ENCODE peak calls at places on chromosomes 12 and 14, in seven cellular contexts. G is body of pancreas, V is PC-9, A is IMR-90, T is H9, U is heart right ventricle, W is RWPE1. O is an unnamed sample.
A peak's percentile ranks its signal among the peaks of the same experiment; 100 is the strongest.

GRCh38 chr12:108260039-108260438 is 79.1 kb downstream of the CMKLR1 start:
- DNase-seq in U (no peak), V (no peak), A (no peak), T (no peak), W (no peak), G (no peak), O (no peak)

GRCh38 chr12:7108042-7108927 is 729 bp downstream of the C1RL start:
- DNase-seq in G (peak; percentile 78), T (peak; percentile 87), U (peak; percentile 54), V (peak; percentile 74), A (peak; percentile 70), W (peak; percentile 76), O (peak; percentile 96)

GRCh38 chr14:67573268-67574010 is 26.6 kb downstream of the PIGH start:
- DNase-seq in G (no peak), W (no peak), A (no peak), U (no peak), T (no peak), V (no peak), O (no peak)

GRCh38 chr12:64385468-64385867 is 5.1 kb downstream of the C12orf56 start:
- DNase-seq in V (peak; percentile 65), G (no peak), T (no peak), A (peak; percentile 31), U (no peak), W (peak; percentile 36), O (no peak)

GRCh38 chr12:4274396-4274959 is 916 bp downstream of the CCND2 start:
- DNase-seq in T (peak; percentile 40), U (no peak), A (no peak), G (peak; percentile 33), V (no peak), W (peak; percentile 27), O (no peak)

GRCh38 chr12:21476949-21477348 is 24.5 kb downstream of the RECQL start:
- DNase-seq in V (no peak), T (no peak), G (no peak), W (peak; percentile 4), A (peak; percentile 84), U (no peak), O (no peak)

GRCh38 chr14:24307575-24308341 is at the start of gene CIDEB:
- DNase-seq in T (peak; percentile 68), W (peak; percentile 63), V (no peak), U (peak; percentile 58), A (peak; percentile 43), G (peak; percentile 85), O (peak; percentile 67)

GRCh38 chr12:25433581-25434325 is 119.3 kb downstream of the LMNTD1 start:
- DNase-seq in G (no peak), U (no peak), A (peak; percentile 52), W (peak; percentile 29), V (no peak), T (no peak), O (no peak)

GRCh38 chr12:115403253-115403652 is 719.3 kb upstream of the TBX3 start:
- DNase-seq in U (no peak), W (no peak), V (no peak), T (no peak), A (no peak), G (no peak), O (no peak)

GRCh38 chr14:74671789-74672188 is 41.1 kb downstream of the AREL1 start:
- DNase-seq in V (no peak), U (no peak), T (no peak), G (no peak), W (peak; percentile 69), A (peak; percentile 79), O (no peak)

GRCh38 chr12:81610955-81611889 is 147.9 kb downstream of the PPFIA2 start:
- DNase-seq in A (peak; percentile 1), G (no peak), V (no peak), U (no peak), W (no peak), T (peak; percentile 51), O (no peak)

GRCh38 chr12:24919346-24920001 is 29.4 kb downstream of the BCAT1 start:
- DNase-seq in W (no peak), A (no peak), T (no peak), U (no peak), V (no peak), G (no peak), O (no peak)

GRCh38 chr14:71776463-71777359 is 155.5 kb upstream of the RGS6 start:
- DNase-seq in W (no peak), V (no peak), G (no peak), T (no peak), U (no peak), A (peak; percentile 13), O (no peak)

GRCh38 chr12:54222609-54223008 is 33.8 kb upstream of the SMUG1 start:
- DNase-seq in W (no peak), G (no peak), A (peak; percentile 98), U (no peak), T (no peak), V (peak; percentile 66), O (no peak)

GRCh38 chr12:76202621-76203020 is 118.1 kb upstream of the NAP1L1 start:
- DNase-seq in W (no peak), A (no peak), G (no peak), T (no peak), V (no peak), U (no peak), O (no peak)

GRCh38 chr14:94532462-94532861 is 23.2 kb upstream of the SERPINA12 start:
- DNase-seq in A (no peak), V (no peak), W (no peak), U (no peak), G (no peak), T (no peak), O (no peak)

GRCh38 chr14:33386771-33387170 is 448.1 kb downstream of the NPAS3 start:
- DNase-seq in W (no peak), T (no peak), V (no peak), A (no peak), U (no peak), G (no peak), O (no peak)

GRCh38 chr12:105696-106095 is 39.1 kb downstream of the IQSEC3 start:
- DNase-seq in V (no peak), T (no peak), U (no peak), G (no peak), W (no peak), A (no peak), O (no peak)

GRCh38 chr12:103169-103981 is 36.8 kb downstream of the IQSEC3 start:
- DNase-seq in A (no peak), G (no peak), W (peak; percentile 13), V (no peak), T (peak; percentile 96), U (no peak), O (no peak)

GRCh38 chr12:104573-105081 is 38.1 kb downstream of the IQSEC3 start:
- DNase-seq in V (no peak), G (no peak), A (no peak), T (peak; percentile 70), W (no peak), U (no peak), O (no peak)

GRCh38 chr12:101969-102878 is 35.7 kb downstream of the IQSEC3 start:
- DNase-seq in W (no peak), V (no peak), T (peak; percentile 54), U (no peak), G (no peak), A (no peak), O (no peak)

DNA sequence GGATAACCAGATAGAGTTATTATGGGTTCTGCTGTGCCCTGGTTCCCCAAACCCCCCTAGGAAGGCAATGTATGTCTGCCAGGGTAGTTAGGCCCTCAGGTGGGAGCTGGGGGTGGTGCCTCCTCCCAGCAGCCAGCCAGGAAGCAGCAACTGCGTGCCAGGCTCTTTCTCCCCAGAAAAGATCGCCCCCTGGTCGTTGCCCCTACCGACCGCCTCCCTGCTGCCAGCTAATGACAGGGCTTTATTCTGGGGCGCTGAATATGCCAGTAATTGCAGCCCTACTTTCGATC is 36.3 kb downstream of the IQSEC3 start:
- DNase-seq in A (no peak), V (no peak), W (no peak), T (no peak), G (no peak), U (no peak), O (no peak)
- H3K27ac ChIP-seq in A (no peak overlapping the region), V (no peak overlapping the region), W (no peak overlapping the region), T (no peak overlapping the region), G (no peak overlapping the region), U (no peak overlapping the region), O (no peak overlapping the region)

GRCh38 chr12:99600388-99600787 is 47.2 kb upstream of the GARIN6 start:
- DNase-seq in A (no peak), W (no peak), T (no peak), V (no peak), G (no peak), U (no peak), O (no peak)

GRCh38 chr12:99596762-99597161 is 50.8 kb upstream of the GARIN6 start:
- DNase-seq in A (no peak), U (no peak), G (no peak), V (no peak), T (no peak), W (no peak), O (no peak)

GRCh38 chr12:99598785-99599184 is 48.8 kb upstream of the GARIN6 start:
- DNase-seq in U (no peak), W (no peak), G (no peak), V (no peak), T (no peak), A (no peak), O (no peak)
- H3K27ac ChIP-seq in U (no peak overlapping the region), W (no peak overlapping the region), G (no peak overlapping the region), V (no peak overlapping the region), T (no peak overlapping the region), A (no peak overlapping the region), O (no peak overlapping the region)

GRCh38 chr12:50241178-50241577 is 42.1 kb downstream of the LIMA1 start:
- DNase-seq in G (no peak), T (no peak), V (peak; percentile 91), A (peak; percentile 77), U (no peak), W (no peak), O (no peak)

GRCh38 chr12:50240096-50240791 is 43.1 kb downstream of the LIMA1 start:
- DNase-seq in T (no peak), G (no peak), U (no peak), W (no peak), V (no peak), A (no peak), O (no peak)

GRCh38 chr12:50243507-50243906 is 39.8 kb downstream of the LIMA1 start:
- DNase-seq in G (no peak), U (no peak), V (peak; percentile 68), T (no peak), W (no peak), A (no peak), O (no peak)

GRCh38 chr12:50240792-50241114 is 42.6 kb downstream of the LIMA1 start:
- DNase-seq in T (no peak), G (no peak), U (no peak), W (no peak), V (peak; percentile 55), A (no peak), O (no peak)

DNA sequence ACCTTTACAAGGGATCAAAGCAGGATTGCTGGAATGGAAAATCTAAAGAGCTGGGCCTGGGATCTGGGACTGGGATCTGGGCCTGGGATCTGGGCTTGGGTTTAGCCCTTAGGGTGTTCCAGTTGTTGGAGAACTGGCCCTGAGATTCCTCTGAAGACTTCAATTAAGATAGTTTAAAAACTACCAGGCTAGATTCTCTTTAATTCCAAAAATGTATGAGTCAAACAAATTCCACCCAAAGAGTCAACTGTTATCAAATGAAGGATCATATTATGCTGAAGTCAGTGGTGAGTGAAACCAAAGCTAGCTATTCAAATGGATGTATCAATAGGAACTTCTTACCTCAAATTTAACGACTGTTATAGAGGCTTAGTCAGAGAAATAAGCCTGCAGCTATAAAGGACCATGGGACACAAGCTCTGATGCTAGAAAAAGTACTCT is 40.5 kb downstream of the LIMA1 start:
- DNase-seq in G (no peak), A (peak; percentile 83), T (no peak), W (no peak), U (no peak), V (peak; percentile 93), O (no peak)
- H3K27ac ChIP-seq in G (peak overlapping the region; percentile 65), A (peak overlapping the region; percentile 100), T (no peak overlapping the region), W (no peak overlapping the region), U (no peak overlapping the region), V (peak overlapping the region; percentile 98), O (peak overlapping the region; percentile 70)

GRCh38 chr12:40104461-40105264 is 1.2 kb downstream of the SLC2A13 start:
- DNase-seq in U (peak; percentile 9), G (no peak), V (no peak), T (no peak), A (peak; percentile 2), W (peak; percentile 4), O (no peak)
- H3K27ac ChIP-seq in U (no peak overlapping the region), G (peak overlapping the region; percentile 87), V (no peak overlapping the region), T (no peak overlapping the region), A (peak overlapping the region; percentile 21), W (no peak overlapping the region), O (peak overlapping the region; percentile 79)